ENCODE peak calls at places on chromosomes 7 and 10, in ten cellular contexts. Q is Karpas-422; B is CD8-positive, alpha-beta memory T cell; S is AG08396; K is cerebellum; A is activated T-helper 1 cell treated with Interleukin-2 at 50 U/mL for 16 hours; I is AG04449; V is stimulated activated CD4-positive, alpha-beta T cell treated with anti-CD3 and anti-CD28 coated beads, Interleukin-2, amount 100 ng/mL, for 24 hours; J is GM03348; X is NCI-H187. R is an unnamed sample.
A peak's percentile ranks its signal among the peaks of the same experiment; 100 is the strongest.

GRCh38 chr7:134081695-134082094 is 45.4 kb upstream of the LRGUK start:
- DNase-seq in Q (no peak), B (no peak), S (no peak), K (no peak), A (no peak), I (no peak), V (no peak), J (no peak), X (no peak), R (no peak)

GRCh38 chr7:26399309-26399610 is 107.6 kb downstream of the SNX10 start:
- DNase-seq in Q (no peak), B (no peak), S (peak; percentile 39), K (peak; percentile 66), A (no peak), I (no peak), V (no peak), J (no peak), X (no peak), R (no peak)

GRCh38 chr10:80158598-80159127 is 26.1 kb downstream of the PLAC9 start:
- DNase-seq in Q (no peak), B (peak; percentile 25), S (peak; percentile 83), K (peak; percentile 36), A (no peak), I (peak; percentile 94), V (no peak), J (peak; percentile 91), X (no peak), R (no peak)

GRCh38 chr10:122328676-122329075 is 45.8 kb upstream of the PLEKHA1 start:
- DNase-seq in Q (no peak), B (no peak), S (no peak), K (no peak), A (no peak), I (no peak), V (no peak), J (no peak), X (no peak), R (no peak)

GRCh38 chr7:117606132-117606531 is 126.3 kb downstream of the CFTR start:
- DNase-seq in Q (no peak), B (no peak), S (no peak), K (no peak), A (no peak), I (no peak), V (no peak), J (no peak), X (no peak), R (no peak)

GRCh38 chr7:150340024-150340749 is 1.2 kb downstream of the RARRES2 start:
- DNase-seq in Q (no peak), B (no peak), S (peak; percentile 74), K (no peak), A (no peak), I (no peak), V (no peak), J (peak; percentile 72), X (no peak), R (no peak)

GRCh38 chr7:140541513-140542192 is 62.3 kb upstream of the MKRN1 start:
- DNase-seq in Q (no peak), B (no peak), S (peak; percentile 83), K (peak; percentile 24), A (no peak), I (peak; percentile 71), V (no peak), J (peak; percentile 87), X (peak; percentile 90), R (no peak)

GRCh38 chr7:55185321-55185802 is 166.5 kb downstream of the EGFR start:
- DNase-seq in Q (no peak), B (no peak), S (no peak), K (no peak), A (no peak), I (no peak), V (no peak), J (no peak), X (no peak), R (no peak)

GRCh38 chr7:90709501-90710465 is 113.7 kb downstream of the CDK14 start:
- DNase-seq in Q (peak; percentile 91), B (no peak), S (peak; percentile 15), K (peak; percentile 45), A (no peak), I (no peak), V (no peak), J (peak; percentile 32), X (no peak), R (no peak)

GRCh38 chr7:132199626-132200025 is 376.6 kb downstream of the PLXNA4 start:
- DNase-seq in Q (no peak), B (no peak), S (no peak), K (no peak), A (no peak), I (no peak), V (no peak), J (no peak), X (no peak), R (no peak)

GRCh38 chr7:141541375-141541774 is 9.8 kb upstream of the AGK start:
- DNase-seq in Q (no peak), B (no peak), S (no peak), K (no peak), A (no peak), I (no peak), V (no peak), J (no peak), X (peak; percentile 64), R (no peak)

GRCh38 chr7:2471396-2471795 is 4.8 kb downstream of the GRIFIN start:
- DNase-seq in Q (no peak), B (peak; percentile 43), S (no peak), K (no peak), A (no peak), I (no peak), V (no peak), J (no peak), X (no peak), R (no peak)

R was measured in activated CD4-positive, CD25-positive, alpha-beta regulatory T cell treated with anti-CD3 and anti-CD28 coated beads, Interleukin-2, amount 50 U/mL, for 72 hours.